ENCODE peak calls at places on chromosome 2, in nine cellular contexts. One of them, this sample, is unnamed.

GRCh38 chr2:46400041-46400440 is 79.3 kb upstream of the TMEM247 start:
- DNase-seq in HL-60: no peak
- DNase-seq in T-helper 9 cell: no peak
- DNase-seq in HFF-Myc: no peak
- DNase-seq in CD8-positive, alpha-beta T cell: no peak
- DNase-seq in amygdala: no peak
- DNase-seq in thoracic aorta: no peak
- DNase-seq in upper lobe of right lung: no peak
- DNase-seq in activated T-cell treated with anti-CD3 and anti-CD28 coated beads, Interleukin-2, amount 50 U/mL, for 72 hours: no peak
- DNase-seq in this sample: no peak

GRCh38 chr2:105521176-105521575 is 122.3 kb upstream of the FHL2 start:
- DNase-seq in activated T-cell treated with anti-CD3 and anti-CD28 coated beads, Interleukin-2, amount 50 U/mL, for 72 hours: no peak
- DNase-seq in T-helper 9 cell: no peak
- DNase-seq in CD8-positive, alpha-beta T cell: no peak
- DNase-seq in amygdala: no peak
- DNase-seq in HL-60: no peak
- DNase-seq in upper lobe of right lung: no peak
- DNase-seq in HFF-Myc: no peak
- DNase-seq in thoracic aorta: no peak
- DNase-seq in this sample: no peak

GRCh38 chr2:229087843-229088520 is 183.1 kb downstream of the PID1 start:
- DNase-seq in activated T-cell treated with anti-CD3 and anti-CD28 coated beads, Interleukin-2, amount 50 U/mL, for 72 hours: no peak
- DNase-seq in CD8-positive, alpha-beta T cell: no peak
- DNase-seq in amygdala: no peak
- DNase-seq in T-helper 9 cell: no peak
- DNase-seq in thoracic aorta: no peak
- DNase-seq in HL-60: no peak
- DNase-seq in upper lobe of right lung: no peak
- DNase-seq in HFF-Myc: no peak
- DNase-seq in this sample: no peak

GRCh38 chr2:105836840-105837692 is 92.4 kb downstream of the NCK2 start:
- DNase-seq in thoracic aorta: no peak
- DNase-seq in HFF-Myc: no peak
- DNase-seq in CD8-positive, alpha-beta T cell: no peak
- DNase-seq in upper lobe of right lung: no peak
- DNase-seq in T-helper 9 cell: no peak
- DNase-seq in HL-60: no peak
- DNase-seq in amygdala: no peak
- DNase-seq in activated T-cell treated with anti-CD3 and anti-CD28 coated beads, Interleukin-2, amount 50 U/mL, for 72 hours: peak
- DNase-seq in this sample: no peak

GRCh38 chr2:182921234-182921633 is 54.8 kb upstream of the FRZB start:
- DNase-seq in amygdala: no peak
- DNase-seq in T-helper 9 cell: no peak
- DNase-seq in HL-60: no peak
- DNase-seq in upper lobe of right lung: no peak
- DNase-seq in CD8-positive, alpha-beta T cell: no peak
- DNase-seq in HFF-Myc: no peak
- DNase-seq in thoracic aorta: no peak
- DNase-seq in activated T-cell treated with anti-CD3 and anti-CD28 coated beads, Interleukin-2, amount 50 U/mL, for 72 hours: no peak
- DNase-seq in this sample: no peak

GRCh38 chr2:108577099-108577498 is 42.8 kb downstream of the LIMS1 start:
- DNase-seq in activated T-cell treated with anti-CD3 and anti-CD28 coated beads, Interleukin-2, amount 50 U/mL, for 72 hours: no peak
- DNase-seq in HL-60: no peak
- DNase-seq in T-helper 9 cell: no peak
- DNase-seq in CD8-positive, alpha-beta T cell: no peak
- DNase-seq in thoracic aorta: no peak
- DNase-seq in amygdala: no peak
- DNase-seq in upper lobe of right lung: no peak
- DNase-seq in HFF-Myc: no peak
- DNase-seq in this sample: no peak

GRCh38 chr2:8159966-8160603 is 521.8 kb upstream of the ID2 start:
- DNase-seq in activated T-cell treated with anti-CD3 and anti-CD28 coated beads, Interleukin-2, amount 50 U/mL, for 72 hours: no peak
- DNase-seq in HFF-Myc: no peak
- DNase-seq in HL-60: no peak
- DNase-seq in upper lobe of right lung: no peak
- DNase-seq in T-helper 9 cell: no peak
- DNase-seq in thoracic aorta: no peak
- DNase-seq in CD8-positive, alpha-beta T cell: no peak
- DNase-seq in amygdala: no peak
- DNase-seq in this sample: no peak

GRCh38 chr2:51194656-51195055 is 162.7 kb upstream of the NRXN1 start:
- DNase-seq in HFF-Myc: no peak
- DNase-seq in HL-60: no peak
- DNase-seq in thoracic aorta: no peak
- DNase-seq in activated T-cell treated with anti-CD3 and anti-CD28 coated beads, Interleukin-2, amount 50 U/mL, for 72 hours: no peak
- DNase-seq in amygdala: no peak
- DNase-seq in CD8-positive, alpha-beta T cell: no peak
- DNase-seq in T-helper 9 cell: no peak
- DNase-seq in upper lobe of right lung: no peak
- DNase-seq in this sample: no peak

GRCh38 chr2:100470898-100471514 is 724 bp downstream of the NMS start:
- DNase-seq in CD8-positive, alpha-beta T cell: no peak
- DNase-seq in upper lobe of right lung: no peak
- DNase-seq in amygdala: no peak
- DNase-seq in T-helper 9 cell: no peak
- DNase-seq in HL-60: no peak
- DNase-seq in activated T-cell treated with anti-CD3 and anti-CD28 coated beads, Interleukin-2, amount 50 U/mL, for 72 hours: peak
- DNase-seq in HFF-Myc: no peak
- DNase-seq in thoracic aorta: no peak
- DNase-seq in this sample: no peak

GRCh38 chr2:84701880-84702279 is 179.0 kb downstream of the TRABD2A start:
- DNase-seq in HL-60: no peak
- DNase-seq in T-helper 9 cell: no peak
- DNase-seq in activated T-cell treated with anti-CD3 and anti-CD28 coated beads, Interleukin-2, amount 50 U/mL, for 72 hours: no peak
- DNase-seq in upper lobe of right lung: no peak
- DNase-seq in HFF-Myc: peak
- DNase-seq in thoracic aorta: no peak
- DNase-seq in CD8-positive, alpha-beta T cell: no peak
- DNase-seq in amygdala: no peak
- DNase-seq in this sample: peak

GRCh38 chr2:18368008-18368407 is 192.4 kb downstream of the RDH14 start:
- DNase-seq in HL-60: no peak
- DNase-seq in activated T-cell treated with anti-CD3 and anti-CD28 coated beads, Interleukin-2, amount 50 U/mL, for 72 hours: no peak
- DNase-seq in T-helper 9 cell: no peak
- DNase-seq in amygdala: no peak
- DNase-seq in CD8-positive, alpha-beta T cell: no peak
- DNase-seq in HFF-Myc: no peak
- DNase-seq in upper lobe of right lung: no peak
- DNase-seq in thoracic aorta: no peak
- DNase-seq in this sample: no peak

GRCh38 chr2:11569636-11570035 is 35.8 kb downstream of the GREB1 start:
- DNase-seq in thoracic aorta: no peak
- DNase-seq in T-helper 9 cell: no peak
- DNase-seq in activated T-cell treated with anti-CD3 and anti-CD28 coated beads, Interleukin-2, amount 50 U/mL, for 72 hours: no peak
- DNase-seq in CD8-positive, alpha-beta T cell: no peak
- DNase-seq in amygdala: no peak
- DNase-seq in HL-60: no peak
- DNase-seq in HFF-Myc: no peak
- DNase-seq in upper lobe of right lung: peak
- DNase-seq in this sample: no peak

GRCh38 chr2:10036095-10036879 is 7.1 kb upstream of the KLF11 start:
- DNase-seq in T-helper 9 cell: no peak
- DNase-seq in thoracic aorta: peak
- DNase-seq in HFF-Myc: no peak
- DNase-seq in upper lobe of right lung: peak
- DNase-seq in CD8-positive, alpha-beta T cell: no peak
- DNase-seq in amygdala: peak
- DNase-seq in HL-60: no peak
- DNase-seq in activated T-cell treated with anti-CD3 and anti-CD28 coated beads, Interleukin-2, amount 50 U/mL, for 72 hours: peak
- DNase-seq in this sample: peak

GRCh38 chr2:167177196-167177595 is 288.9 kb downstream of the XIRP2 start:
- DNase-seq in activated T-cell treated with anti-CD3 and anti-CD28 coated beads, Interleukin-2, amount 50 U/mL, for 72 hours: no peak
- DNase-seq in amygdala: no peak
- DNase-seq in T-helper 9 cell: no peak
- DNase-seq in upper lobe of right lung: no peak
- DNase-seq in HFF-Myc: no peak
- DNase-seq in thoracic aorta: no peak
- DNase-seq in HL-60: no peak
- DNase-seq in CD8-positive, alpha-beta T cell: no peak
- DNase-seq in this sample: no peak

GRCh38 chr2:229884775-229885699 is 36.8 kb downstream of the TRIP12 start:
- DNase-seq in HFF-Myc: no peak
- DNase-seq in upper lobe of right lung: no peak
- DNase-seq in T-helper 9 cell: no peak
- DNase-seq in amygdala: no peak
- DNase-seq in HL-60: no peak
- DNase-seq in CD8-positive, alpha-beta T cell: no peak
- DNase-seq in thoracic aorta: no peak
- DNase-seq in activated T-cell treated with anti-CD3 and anti-CD28 coated beads, Interleukin-2, amount 50 U/mL, for 72 hours: no peak
- DNase-seq in this sample: no peak

GRCh38 chr2:20168048-20168726 is 56.7 kb downstream of the SDC1 start:
- DNase-seq in thoracic aorta: no peak
- DNase-seq in CD8-positive, alpha-beta T cell: no peak
- DNase-seq in amygdala: no peak
- DNase-seq in HFF-Myc: no peak
- DNase-seq in T-helper 9 cell: no peak
- DNase-seq in activated T-cell treated with anti-CD3 and anti-CD28 coated beads, Interleukin-2, amount 50 U/mL, for 72 hours: no peak
- DNase-seq in HL-60: no peak
- DNase-seq in upper lobe of right lung: no peak
- DNase-seq in this sample: no peak

GRCh38 chr2:215466097-215466909 is 30.4 kb upstream of the FN1 start:
- DNase-seq in upper lobe of right lung: no peak
- DNase-seq in T-helper 9 cell: no peak
- DNase-seq in thoracic aorta: no peak
- DNase-seq in CD8-positive, alpha-beta T cell: no peak
- DNase-seq in amygdala: no peak
- DNase-seq in HFF-Myc: no peak
- DNase-seq in activated T-cell treated with anti-CD3 and anti-CD28 coated beads, Interleukin-2, amount 50 U/mL, for 72 hours: no peak
- DNase-seq in HL-60: no peak
- DNase-seq in this sample: no peak

GRCh38 chr2:154097823-154098398 is 226.2 kb downstream of the GALNT13 start:
- DNase-seq in HL-60: no peak
- DNase-seq in thoracic aorta: no peak
- DNase-seq in upper lobe of right lung: no peak
- DNase-seq in CD8-positive, alpha-beta T cell: no peak
- DNase-seq in amygdala: no peak
- DNase-seq in T-helper 9 cell: no peak
- DNase-seq in HFF-Myc: no peak
- DNase-seq in activated T-cell treated with anti-CD3 and anti-CD28 coated beads, Interleukin-2, amount 50 U/mL, for 72 hours: no peak
- DNase-seq in this sample: no peak

GRCh38 chr2:25035537-25036220 is 6.2 kb upstream of the EFR3B start:
- DNase-seq in upper lobe of right lung: peak
- DNase-seq in activated T-cell treated with anti-CD3 and anti-CD28 coated beads, Interleukin-2, amount 50 U/mL, for 72 hours: no peak
- DNase-seq in thoracic aorta: no peak
- DNase-seq in HFF-Myc: no peak
- DNase-seq in T-helper 9 cell: no peak
- DNase-seq in CD8-positive, alpha-beta T cell: no peak
- DNase-seq in HL-60: peak
- DNase-seq in amygdala: no peak
- DNase-seq in this sample: no peak

GRCh38 chr2:96089356-96090180 is 26.8 kb downstream of the ADRA2B start:
- DNase-seq in CD8-positive, alpha-beta T cell: no peak
- DNase-seq in amygdala: no peak
- DNase-seq in T-helper 9 cell: no peak
- DNase-seq in HL-60: no peak
- DNase-seq in upper lobe of right lung: peak
- DNase-seq in HFF-Myc: no peak
- DNase-seq in thoracic aorta: no peak
- DNase-seq in activated T-cell treated with anti-CD3 and anti-CD28 coated beads, Interleukin-2, amount 50 U/mL, for 72 hours: no peak
- DNase-seq in this sample: no peak

GRCh38 chr2:145407-145806 is 99.1 kb upstream of the FAM110C start:
- DNase-seq in activated T-cell treated with anti-CD3 and anti-CD28 coated beads, Interleukin-2, amount 50 U/mL, for 72 hours: no peak
- DNase-seq in CD8-positive, alpha-beta T cell: no peak
- DNase-seq in upper lobe of right lung: no peak
- DNase-seq in thoracic aorta: no peak
- DNase-seq in HL-60: no peak
- DNase-seq in T-helper 9 cell: no peak
- DNase-seq in amygdala: no peak
- DNase-seq in HFF-Myc: no peak
- DNase-seq in this sample: no peak

GRCh38 chr2:183284606-183285005 is 160.4 kb downstream of the NUP35 start:
- DNase-seq in thoracic aorta: no peak
- DNase-seq in T-helper 9 cell: no peak
- DNase-seq in CD8-positive, alpha-beta T cell: no peak
- DNase-seq in HL-60: no peak
- DNase-seq in amygdala: no peak
- DNase-seq in upper lobe of right lung: no peak
- DNase-seq in activated T-cell treated with anti-CD3 and anti-CD28 coated beads, Interleukin-2, amount 50 U/mL, for 72 hours: no peak
- DNase-seq in HFF-Myc: peak
- DNase-seq in this sample: peak

GRCh38 chr2:70939847-70940580 is 4.3 kb downstream of the ATP6V1B1 start:
- DNase-seq in HL-60: no peak
- DNase-seq in HFF-Myc: no peak
- DNase-seq in thoracic aorta: no peak
- DNase-seq in T-helper 9 cell: no peak
- DNase-seq in upper lobe of right lung: peak
- DNase-seq in amygdala: no peak
- DNase-seq in activated T-cell treated with anti-CD3 and anti-CD28 coated beads, Interleukin-2, amount 50 U/mL, for 72 hours: no peak
- DNase-seq in CD8-positive, alpha-beta T cell: no peak
- DNase-seq in this sample: no peak

GRCh38 chr2:239258248-239258647 is 142.6 kb downstream of the HDAC4 start:
- DNase-seq in amygdala: no peak
- DNase-seq in thoracic aorta: no peak
- DNase-seq in T-helper 9 cell: no peak
- DNase-seq in HFF-Myc: no peak
- DNase-seq in activated T-cell treated with anti-CD3 and anti-CD28 coated beads, Interleukin-2, amount 50 U/mL, for 72 hours: no peak
- DNase-seq in CD8-positive, alpha-beta T cell: no peak
- DNase-seq in upper lobe of right lung: no peak
- DNase-seq in HL-60: no peak
- DNase-seq in this sample: no peak

GRCh38 chr2:123363076-123363475 is 662.0 kb upstream of the CNTNAP5 start:
- DNase-seq in T-helper 9 cell: no peak
- DNase-seq in activated T-cell treated with anti-CD3 and anti-CD28 coated beads, Interleukin-2, amount 50 U/mL, for 72 hours: no peak
- DNase-seq in CD8-positive, alpha-beta T cell: no peak
- DNase-seq in thoracic aorta: no peak
- DNase-seq in amygdala: no peak
- DNase-seq in HL-60: no peak
- DNase-seq in HFF-Myc: no peak
- DNase-seq in upper lobe of right lung: no peak
- DNase-seq in this sample: no peak

GRCh38 chr2:218857371-218858137 is 2.1 kb upstream of the WNT6 start:
- DNase-seq in thoracic aorta: no peak
- DNase-seq in T-helper 9 cell: no peak
- DNase-seq in HL-60: no peak
- DNase-seq in HFF-Myc: no peak
- DNase-seq in activated T-cell treated with anti-CD3 and anti-CD28 coated beads, Interleukin-2, amount 50 U/mL, for 72 hours: no peak
- DNase-seq in CD8-positive, alpha-beta T cell: no peak
- DNase-seq in upper lobe of right lung: peak
- DNase-seq in amygdala: no peak
- DNase-seq in this sample: no peak

GRCh38 chr2:97993926-97994325 is 1.8 kb downstream of the TMEM131 start:
- DNase-seq in HL-60: no peak
- DNase-seq in thoracic aorta: no peak
- DNase-seq in upper lobe of right lung: no peak
- DNase-seq in HFF-Myc: no peak
- DNase-seq in amygdala: no peak
- DNase-seq in activated T-cell treated with anti-CD3 and anti-CD28 coated beads, Interleukin-2, amount 50 U/mL, for 72 hours: no peak
- DNase-seq in T-helper 9 cell: no peak
- DNase-seq in CD8-positive, alpha-beta T cell: no peak
- DNase-seq in this sample: no peak

GRCh38 chr2:67340118-67341011 is 56.8 kb upstream of the ETAA1 start:
- DNase-seq in T-helper 9 cell: no peak
- DNase-seq in amygdala: no peak
- DNase-seq in upper lobe of right lung: no peak
- DNase-seq in HL-60: no peak
- DNase-seq in HFF-Myc: no peak
- DNase-seq in activated T-cell treated with anti-CD3 and anti-CD28 coated beads, Interleukin-2, amount 50 U/mL, for 72 hours: no peak
- DNase-seq in thoracic aorta: no peak
- DNase-seq in CD8-positive, alpha-beta T cell: no peak
- DNase-seq in this sample: no peak

This sample was measured in AG04449.